ENCODE peak calls at places on chromosomes 12 and 14, in seven cellular contexts. S is CD4-positive, alpha-beta T cell; U is left ventricle myocardium inferior; D is sigmoid colon; N is thoracic aorta; L is RWPE1; M is dorsolateral prefrontal cortex. W is an unnamed sample.

GRCh38 chr12:74980510-74980909 is 229.1 kb downstream of the KCNC2 start:
- DNase-seq in S (no peak), U (no peak), D (no peak), N (no peak), L (no peak), M (no peak), W (no peak)

GRCh38 chr14:89027097-89027740 is 202.8 kb downstream of the TTC8 start:
- DNase-seq in S (peak), U (peak), D (peak), N (no peak), L (peak), M (peak), W (peak)

GRCh38 chr12:14275111-14275510 is 90.4 kb upstream of the ATF7IP start:
- DNase-seq in S (no peak), U (no peak), D (no peak), N (no peak), L (no peak), M (no peak), W (no peak)

GRCh38 chr12:124173692-124174091 is 121.2 kb upstream of the RFLNA start:
- DNase-seq in S (no peak), U (no peak), D (no peak), N (no peak), L (no peak), M (no peak), W (no peak)

GRCh38 chr14:23381871-23382270 is 5.0 kb downstream of the CMTM5 start:
- DNase-seq in S (no peak), U (no peak), D (no peak), N (no peak), L (no peak), M (no peak), W (no peak)

GRCh38 chr12:69167648-69168165 is 71.7 kb upstream of the CPSF6 start:
- DNase-seq in S (no peak), U (no peak), D (no peak), N (no peak), L (no peak), M (no peak), W (no peak)

GRCh38 chr12:39413836-39414771 is 28.8 kb downstream of the KIF21A start:
- DNase-seq in S (no peak), U (no peak), D (no peak), N (no peak), L (no peak), M (no peak), W (no peak)

GRCh38 chr12:110937104-110937641 is 16.8 kb upstream of the MYL2 start:
- DNase-seq in S (peak), U (peak), D (no peak), N (no peak), L (peak), M (peak), W (peak)

GRCh38 chr14:24279301-24280186 is 8.1 kb upstream of the RABGGTA start:
- DNase-seq in S (peak), U (peak), D (no peak), N (no peak), L (no peak), M (no peak), W (peak)

GRCh38 chr14:77580477-77580876 is 36.0 kb downstream of the SPTLC2 start:
- DNase-seq in S (no peak), U (no peak), D (no peak), N (no peak), L (no peak), M (no peak), W (no peak)

GRCh38 chr14:57970594-57970993 is 104.7 kb upstream of the SLC35F4 start:
- DNase-seq in S (no peak), U (no peak), D (no peak), N (no peak), L (no peak), M (no peak), W (no peak)

GRCh38 chr12:5453471-5453870 is 21.6 kb downstream of the NTF3 start:
- DNase-seq in S (no peak), U (no peak), D (no peak), N (no peak), L (no peak), M (no peak), W (peak)

GRCh38 chr12:70463997-70464396 is 97.9 kb downstream of the KCNMB4 start:
- DNase-seq in S (no peak), U (no peak), D (no peak), N (no peak), L (no peak), M (no peak), W (no peak)

GRCh38 chr14:57480044-57480443 is 13.6 kb downstream of the CCDC198 start:
- DNase-seq in S (no peak), U (no peak), D (no peak), N (no peak), L (no peak), M (no peak), W (no peak)

GRCh38 chr12:115008951-115009350 is 325.0 kb upstream of the TBX3 start:
- DNase-seq in S (no peak), U (no peak), D (no peak), N (no peak), L (no peak), M (no peak), W (no peak)

GRCh38 chr14:67241416-67242362 is at the start of gene PALS1:
- DNase-seq in S (no peak), U (no peak), D (peak), N (no peak), L (peak), M (no peak), W (no peak)

GRCh38 chr12:115528466-115528865 is 749.0 kb downstream of the MED13L start:
- DNase-seq in S (no peak), U (no peak), D (no peak), N (no peak), L (no peak), M (no peak), W (no peak)

GRCh38 chr14:76995279-76996035 is 33.1 kb downstream of the IRF2BPL start:
- DNase-seq in S (no peak), U (no peak), D (no peak), N (no peak), L (no peak), M (no peak), W (no peak)

GRCh38 chr14:89399157-89399556 is 17.9 kb downstream of the FOXN3 start:
- DNase-seq in S (no peak), U (no peak), D (peak), N (no peak), L (no peak), M (no peak), W (no peak)

GRCh38 chr12:98743362-98743953 is 98.4 kb downstream of the APAF1 start:
- DNase-seq in S (peak), U (no peak), D (no peak), N (no peak), L (peak), M (no peak), W (no peak)

GRCh38 chr14:31068235-31068634 is 42.1 kb upstream of the STRN3 start:
- DNase-seq in S (no peak), U (no peak), D (no peak), N (no peak), L (no peak), M (no peak), W (no peak)

GRCh38 chr12:117645473-117645872 is 284.0 kb upstream of the NOS1 start:
- DNase-seq in S (no peak), U (no peak), D (no peak), N (no peak), L (no peak), M (no peak), W (no peak)

GRCh38 chr12:99154264-99154982 is 493.1 kb upstream of the GARIN6 start:
- DNase-seq in S (no peak), U (no peak), D (no peak), N (peak), L (no peak), M (peak), W (no peak)

GRCh38 chr12:130137141-130138018 is 24.9 kb upstream of the FZD10 start:
- DNase-seq in S (no peak), U (no peak), D (no peak), N (no peak), L (peak), M (no peak), W (no peak)

GRCh38 chr12:113086249-113087164 is 30.0 kb downstream of the DTX1 start:
- DNase-seq in S (peak), U (no peak), D (no peak), N (no peak), L (no peak), M (no peak), W (peak)

GRCh38 chr12:124913474-124914391 is 717 bp downstream of the UBC start:
- DNase-seq in S (peak), U (peak), D (peak), N (peak), L (no peak), M (peak), W (peak)

GRCh38 chr12:31591308-31591901 is 469 bp upstream of the DENND5B start:
- DNase-seq in S (no peak), U (no peak), D (peak), N (no peak), L (peak), M (no peak), W (no peak)

GRCh38 chr14:61388173-61388975 is 67.0 kb downstream of the PRKCH start:
- DNase-seq in S (no peak), U (no peak), D (no peak), N (no peak), L (peak), M (no peak), W (no peak)

GRCh38 chr12:69052613-69053408 is 119.8 kb upstream of the CPM start:
- DNase-seq in S (no peak), U (no peak), D (no peak), N (no peak), L (peak), M (no peak), W (no peak)

GRCh38 chr14:78848234-78848820 is 678.2 kb downstream of the NRXN3 start:
- DNase-seq in S (no peak), U (no peak), D (no peak), N (no peak), L (peak), M (no peak), W (no peak)

GRCh38 chr14:95322646-95323045 is 2.9 kb upstream of the CLMN start:
- DNase-seq in S (no peak), U (no peak), D (no peak), N (no peak), L (peak), M (no peak), W (no peak)

GRCh38 chr14:95320076-95320895 is 578 bp upstream of the CLMN start:
- DNase-seq in S (no peak), U (peak), D (peak), N (no peak), L (no peak), M (no peak), W (peak)

GRCh38 chr14:95319312-95320075 is at the start of gene CLMN:
- DNase-seq in S (peak), U (peak), D (no peak), N (no peak), L (peak), M (no peak), W (peak)

GRCh38 chr14:95321693-95322455 is 2.2 kb upstream of the CLMN start:
- DNase-seq in S (no peak), U (no peak), D (no peak), N (no peak), L (no peak), M (no peak), W (no peak)

DNA sequence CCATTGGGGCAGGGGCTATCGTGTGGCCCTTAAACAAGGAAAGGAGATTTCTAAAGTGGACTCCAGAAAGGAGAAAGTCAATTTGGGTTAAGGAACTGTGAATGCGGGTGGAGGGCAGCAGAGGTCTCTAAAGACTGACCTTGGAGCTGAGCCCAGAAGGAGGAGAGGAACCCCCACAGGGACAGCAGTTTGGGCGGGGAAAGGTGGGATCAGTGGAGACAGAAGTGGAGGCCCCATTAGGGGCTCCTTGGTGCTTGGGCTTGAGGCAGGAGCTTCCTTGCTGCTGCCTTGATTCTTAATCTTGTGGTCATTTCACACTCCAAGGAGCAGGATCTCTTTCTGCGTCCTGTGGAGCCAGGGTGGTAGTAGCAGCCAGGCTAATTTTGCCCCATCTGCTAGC is 1.5 kb upstream of the CLMN start:
- DNase-seq in S (no peak), U (no peak), D (no peak), N (no peak), L (no peak), M (no peak), W (no peak)
- H3K27ac ChIP-seq in S (no peak), U (peak), D (no peak), N (no peak), L (peak), M (peak), W (no peak)

DNA sequence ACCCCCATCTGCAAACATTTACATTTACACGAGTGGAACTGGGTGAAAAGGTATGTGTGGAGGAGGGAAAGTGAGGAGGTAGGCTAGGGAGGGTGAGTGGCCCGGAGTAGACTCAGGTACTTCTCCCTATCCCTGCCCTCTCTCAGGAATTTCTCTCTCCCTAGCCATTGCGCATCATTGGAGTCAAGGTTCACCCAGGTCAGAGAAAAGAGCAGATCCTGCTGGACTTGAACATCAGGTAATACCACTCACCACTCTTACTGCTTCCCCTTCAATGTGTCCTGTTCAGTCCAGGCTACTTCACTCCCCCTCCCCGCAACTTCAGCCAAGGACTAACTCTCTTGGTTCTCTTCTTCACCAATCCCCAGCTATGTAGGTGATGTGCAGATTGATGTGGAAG is 2.8 kb downstream of the ESYT1 start:
- DNase-seq in S (no peak), U (no peak), D (no peak), N (no peak), L (no peak), M (no peak), W (no peak)
- H3K27ac ChIP-seq in S (peak), U (no peak), D (peak), N (peak), L (peak), M (no peak), W (peak)

GRCh38 chr12:93154096-93154728 is 223.5 kb upstream of the NUDT4 start:
- DNase-seq in S (no peak), U (no peak), D (no peak), N (no peak), L (no peak), M (no peak), W (no peak)

GRCh38 chr12:93154753-93155475 is 222.8 kb upstream of the NUDT4 start:
- DNase-seq in S (no peak), U (no peak), D (no peak), N (no peak), L (no peak), M (no peak), W (no peak)

GRCh38 chr12:93158065-93158843 is 219.5 kb upstream of the NUDT4 start:
- DNase-seq in S (no peak), U (no peak), D (no peak), N (no peak), L (no peak), M (no peak), W (no peak)

GRCh38 chr12:93157279-93157678 is 220.4 kb upstream of the NUDT4 start:
- DNase-seq in S (no peak), U (no peak), D (no peak), N (no peak), L (no peak), M (no peak), W (no peak)

GRCh38 chr12:93156091-93156490 is 221.6 kb upstream of the NUDT4 start:
- DNase-seq in S (no peak), U (no peak), D (no peak), N (no peak), L (no peak), M (no peak), W (no peak)
- H3K27ac ChIP-seq in S (no peak), U (peak), D (no peak), N (no peak), L (no peak), M (no peak), W (no peak)

DNA sequence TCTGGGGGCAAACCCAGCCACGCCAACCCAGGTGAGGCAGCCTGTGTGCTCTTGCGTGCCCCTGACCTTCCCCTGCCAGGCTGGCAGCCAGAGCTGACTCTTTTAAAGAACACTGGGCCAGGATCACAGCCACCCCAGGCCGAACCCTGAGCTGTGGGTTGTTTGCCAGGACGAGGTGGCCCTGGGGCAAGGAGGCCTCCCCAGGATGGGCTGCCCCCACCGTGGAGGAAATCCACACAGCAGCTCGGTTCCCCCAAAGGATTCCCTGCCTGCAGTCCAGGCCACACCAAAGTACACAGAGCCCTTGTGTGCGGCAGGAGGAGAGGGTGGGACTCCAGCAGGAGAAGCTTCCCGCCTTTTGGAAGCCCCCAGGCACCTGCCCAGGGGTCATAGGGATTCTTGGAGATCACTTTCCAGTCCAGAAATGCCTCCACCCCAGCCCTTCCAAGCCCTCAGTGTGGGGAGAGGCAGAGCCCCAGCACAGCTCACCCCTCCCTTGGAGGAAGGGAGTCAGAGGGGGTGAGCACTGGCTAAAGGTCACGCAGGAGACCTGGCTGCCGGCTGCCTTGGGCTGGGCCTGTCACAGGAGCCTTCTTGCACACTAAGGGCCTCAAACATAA is 115.6 kb downstream of the CALM1 start:
- DNase-seq in S (no peak), U (no peak), D (no peak), N (no peak), L (no peak), M (no peak), W (no peak)
- H3K27ac ChIP-seq in S (no peak), U (peak), D (peak), N (no peak), L (no peak), M (peak), W (no peak)

GRCh38 chr12:56086608-56087007 is 6.6 kb downstream of the ERBB3 start:
- DNase-seq in S (no peak), U (no peak), D (no peak), N (no peak), L (no peak), M (no peak), W (no peak)
- H3K27ac ChIP-seq in S (no peak), U (peak), D (no peak), N (no peak), L (no peak), M (peak), W (no peak)

DNA sequence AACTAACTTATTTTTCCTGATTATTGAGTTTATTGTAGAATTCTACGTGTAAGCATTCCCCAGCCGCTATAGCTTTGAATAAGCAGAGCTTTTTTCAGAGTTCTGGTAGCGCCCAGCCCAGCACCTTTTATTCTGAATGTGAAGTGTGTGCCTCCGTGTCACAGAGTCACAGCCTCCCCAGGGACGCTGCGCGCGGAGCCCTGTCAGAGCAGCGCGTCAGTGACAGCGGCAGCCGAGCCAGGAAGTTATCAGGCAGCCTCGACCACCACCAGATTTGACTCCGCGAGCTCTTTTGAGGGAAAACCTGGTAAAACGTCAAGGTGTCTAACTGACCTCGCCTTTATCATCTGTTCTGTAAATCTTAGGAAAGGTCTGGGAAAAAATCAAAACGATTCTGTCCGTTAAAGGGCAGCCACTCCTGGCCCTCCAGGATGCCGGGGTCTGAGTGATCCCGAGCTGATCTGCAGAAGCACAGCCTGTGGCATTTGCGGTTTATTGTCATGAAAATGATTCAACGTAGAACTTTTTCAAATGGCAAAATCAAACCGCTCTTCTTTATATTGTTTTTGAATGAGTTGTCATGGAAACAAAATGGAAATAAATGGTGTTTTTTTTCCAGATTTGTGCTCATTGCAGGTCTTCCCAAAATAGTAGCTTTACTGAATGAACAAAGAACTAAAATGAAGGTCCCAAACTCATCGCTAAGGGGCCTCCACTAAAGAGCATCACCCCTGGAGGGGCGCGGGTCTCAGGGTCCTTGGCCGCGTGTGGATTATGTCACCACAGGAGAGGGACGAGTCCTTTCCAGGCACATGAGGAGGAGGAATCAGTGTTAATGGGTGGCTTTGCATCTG is 43.1 kb upstream of the MMP17 start:
- DNase-seq in S (no peak), U (no peak), D (peak), N (no peak), L (no peak), M (no peak), W (no peak)
- H3K27ac ChIP-seq in S (no peak), U (no peak), D (no peak), N (no peak), L (no peak), M (peak), W (no peak)

DNA sequence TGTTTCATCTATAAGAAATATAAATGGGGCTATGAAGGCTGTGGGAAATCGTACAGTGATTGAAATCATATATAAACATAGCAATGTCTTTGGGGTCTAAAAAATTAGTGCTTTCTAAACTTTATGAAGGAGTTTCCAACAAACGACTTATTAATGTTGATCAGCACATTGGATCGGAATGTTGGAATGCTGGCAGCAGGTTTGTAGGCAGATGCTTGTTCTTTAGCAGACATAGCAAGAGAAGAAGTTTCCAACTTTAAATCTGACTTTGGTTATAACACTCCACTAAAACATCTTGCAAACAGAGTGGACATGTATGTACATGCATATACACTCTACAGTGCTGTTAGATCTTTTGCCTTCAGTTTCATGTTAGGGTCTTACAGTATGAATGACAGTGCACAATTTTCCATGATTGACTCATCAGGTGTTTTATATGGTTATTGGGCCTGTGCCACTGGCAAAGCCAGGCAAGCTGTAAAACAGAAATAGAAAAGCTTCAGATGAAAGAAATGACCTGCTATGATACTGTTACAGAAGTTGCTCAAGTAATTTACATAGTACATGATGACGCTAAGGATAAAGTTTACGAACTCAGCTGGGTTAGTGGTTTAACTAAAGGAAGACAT is 14.2 kb upstream of the DHRS7 start:
- DNase-seq in S (no peak), U (no peak), D (no peak), N (no peak), L (peak), M (no peak), W (no peak)
- H3K27ac ChIP-seq in S (no peak), U (no peak), D (peak), N (no peak), L (no peak), M (no peak), W (no peak)

W was measured in spleen.